ENCODE peak calls at places on chromosomes 7 and 10, in six cellular contexts. O is iPS-NIHi11; D is ELR; M is stimulated activated CD8-positive, alpha-beta memory T cell treated with anti-CD3 and anti-CD28 coated beads, Interleukin-7, amount 100 ng/mL, for 1 hour; I is foreskin fibroblast; E is LoVo. L is an unnamed sample.

GRCh38 chr10:105952153-105952552 is 1212.4 kb downstream of the SORCS1 start:
- DNase-seq in E (no peak), D (peak), O (peak), I (no peak), M (no peak), L (peak)

GRCh38 chr10:110865184-110865803 is 6.4 kb upstream of the PDCD4 start:
- DNase-seq in O (no peak), E (peak), M (no peak), D (peak), I (peak), L (peak)

GRCh38 chr10:14588084-14588937 is 186.4 kb downstream of the FAM107B start:
- DNase-seq in O (no peak), M (no peak), D (peak), I (peak), E (no peak), L (peak)

GRCh38 chr10:91901784-91902677 is 7.3 kb downstream of the FGFBP3 start:
- DNase-seq in O (no peak), I (peak), E (peak), D (peak), M (no peak), L (peak)

GRCh38 chr7:1678571-1679325 is 8.7 kb downstream of the ELFN1 start:
- DNase-seq in M (no peak), I (no peak), D (no peak), E (no peak), O (peak), L (no peak)

GRCh38 chr10:94002156-94002555 is 8.4 kb downstream of the PLCE1 start:
- DNase-seq in M (no peak), E (no peak), I (no peak), D (no peak), O (no peak), L (peak)

GRCh38 chr7:26627871-26628270 is 236.5 kb downstream of the SKAP2 start:
- DNase-seq in O (no peak), E (no peak), D (no peak), I (no peak), M (no peak), L (no peak)

GRCh38 chr10:35390441-35390840 is 54.1 kb downstream of the CCNY start:
- DNase-seq in E (no peak), M (no peak), I (no peak), O (no peak), D (no peak), L (no peak)

GRCh38 chr7:134255814-134256213 is 60.9 kb downstream of the SLC35B4 start:
- DNase-seq in I (no peak), O (peak), M (no peak), E (no peak), D (peak), L (no peak)

GRCh38 chr10:73413108-73413527 is 740 bp downstream of the ANXA7 start:
- DNase-seq in E (peak), I (no peak), O (peak), D (peak), M (no peak), L (peak)

GRCh38 chr10:103535595-103535994 is 42.1 kb downstream of the NEURL1 start:
- DNase-seq in I (no peak), D (no peak), M (no peak), E (no peak), O (peak), L (no peak)

GRCh38 chr7:154906201-154906600 is 96.7 kb downstream of the PAXIP1 start:
- DNase-seq in M (no peak), O (no peak), I (no peak), E (no peak), D (no peak), L (no peak)

GRCh38 chr7:67786021-67786420 is 789.4 kb downstream of the TYW1 start:
- DNase-seq in O (no peak), I (no peak), M (no peak), E (no peak), D (no peak), L (no peak)

GRCh38 chr10:47183726-47184084 is 116.3 kb upstream of the GDF10 start:
- DNase-seq in D (no peak), I (no peak), M (no peak), O (no peak), E (no peak), L (no peak)

GRCh38 chr10:4051011-4051407 is 266.0 kb upstream of the KLF6 start:
- DNase-seq in E (peak), M (no peak), I (no peak), O (no peak), D (peak), L (peak)

GRCh38 chr7:111098011-111098925 is 7.3 kb downstream of the LRRN3 start:
- DNase-seq in M (no peak), O (no peak), D (peak), I (no peak), E (no peak), L (no peak)

GRCh38 chr7:129825005-129825553 is 127.7 kb downstream of the UBE2H start:
- DNase-seq in M (no peak), E (peak), I (peak), O (peak), D (peak), L (peak)

GRCh38 chr7:137925754-137926153 is 76.1 kb downstream of the CREB3L2 start:
- DNase-seq in E (no peak), I (no peak), M (no peak), O (no peak), D (no peak), L (no peak)

GRCh38 chr10:28774051-28774995 is 97.0 kb downstream of the BAMBI start:
- DNase-seq in M (no peak), I (no peak), D (no peak), O (no peak), E (peak), L (peak)

GRCh38 chr10:9294865-9295264 is 1240.4 kb downstream of the GATA3 start:
- DNase-seq in D (no peak), E (no peak), I (no peak), M (no peak), O (no peak), L (no peak)

GRCh38 chr7:1459930-1460756 is 873 bp upstream of the MICALL2 start:
- DNase-seq in M (no peak), D (peak), E (no peak), I (no peak), O (no peak), L (no peak)

GRCh38 chr7:30681262-30682130 is 760 bp downstream of the CRHR2 start:
- DNase-seq in I (no peak), O (peak), D (no peak), E (no peak), M (no peak), L (no peak)

GRCh38 chr7:97639036-97639435 is 92.8 kb upstream of the TAC1 start:
- DNase-seq in M (no peak), D (no peak), O (peak), I (no peak), E (no peak), L (peak)

GRCh38 chr10:68297264-68297663 is 34.6 kb upstream of the HNRNPH3 start:
- DNase-seq in M (no peak), O (no peak), D (no peak), I (no peak), E (no peak), L (no peak)

GRCh38 chr10:72612203-72612826 is 13.6 kb downstream of the MICU1 start:
- DNase-seq in M (no peak), I (peak), O (no peak), E (peak), D (peak), L (no peak)

GRCh38 chr7:139661875-139662274 is 115.9 kb downstream of the HIPK2 start:
- DNase-seq in O (no peak), I (no peak), M (no peak), D (no peak), E (no peak), L (no peak)

GRCh38 chr7:122183106-122183505 is 39.1 kb upstream of the AASS start:
- DNase-seq in D (no peak), I (no peak), O (no peak), E (no peak), M (no peak), L (peak)

L was measured in kidney tubule cell.